ENCODE peak calls at places on chromosomes 13 and 19, in ten cellular contexts. V, I, A, D, M, F, S, Z, P and X are unnamed samples.

GRCh38 chr13:28636677-28637317 is 22.1 kb upstream of the POMP start:
- DNase-seq in V (peak), I (peak), A (no peak), D (peak), M (peak), F (peak), S (peak), Z (peak), P (no peak), X (no peak)

GRCh38 chr19:33763661-33764343 is 32.9 kb upstream of the KCTD15 start:
- DNase-seq in V (no peak), I (no peak), A (no peak), D (no peak), M (no peak), F (no peak), S (peak), Z (peak), P (no peak), X (peak)

GRCh38 chr13:76473552-76474134 is 412.6 kb downstream of the KCTD12 start:
- DNase-seq in V (peak), I (peak), A (peak), D (peak), M (peak), F (peak), S (peak), Z (peak), P (no peak), X (peak)

GRCh38 chr19:58579473-58580142 is 6.5 kb upstream of the MZF1 start:
- DNase-seq in V (no peak), I (no peak), A (no peak), D (no peak), M (no peak), F (no peak), S (no peak), Z (no peak), P (no peak), X (no peak)

GRCh38 chr13:39881887-39882286 is 226.4 kb downstream of the COG6 start:
- DNase-seq in V (no peak), I (no peak), A (no peak), D (peak), M (no peak), F (no peak), S (peak), Z (no peak), P (no peak), X (no peak)

GRCh38 chr13:107348471-107348870 is 780.5 kb upstream of the ARGLU1 start:
- DNase-seq in V (no peak), I (no peak), A (no peak), D (peak), M (no peak), F (no peak), S (no peak), Z (no peak), P (no peak), X (no peak)

GRCh38 chr19:12754465-12755196 is 3.0 kb downstream of the BEST2 start:
- DNase-seq in V (no peak), I (no peak), A (no peak), D (no peak), M (no peak), F (no peak), S (no peak), Z (no peak), P (no peak), X (no peak)

GRCh38 chr19:13023666-13024065 is 28.4 kb downstream of the NFIX start:
- DNase-seq in V (no peak), I (no peak), A (no peak), D (no peak), M (no peak), F (no peak), S (peak), Z (no peak), P (no peak), X (no peak)

GRCh38 chr19:29714371-29714952 is 599 bp downstream of the C19orf12 start:
- DNase-seq in V (no peak), I (no peak), A (peak), D (no peak), M (no peak), F (no peak), S (no peak), Z (no peak), P (no peak), X (no peak)